ENCODE peak calls at places on chromosomes 6 and 20, in five cellular contexts. E, A, Q, I and C are unnamed samples.

GRCh38 chr6:148509789-148510581 is 167.3 kb downstream of the SASH1 start:
- DNase-seq in E (no peak), A (no peak), Q (peak), I (no peak), C (peak)

GRCh38 chr6:150712502-150713252 is 113.0 kb downstream of the PLEKHG1 start:
- DNase-seq in E (no peak), A (no peak), Q (peak), I (no peak), C (no peak)

GRCh38 chr6:158603261-158604047 is 41.1 kb downstream of the DYNLT1 start:
- DNase-seq in E (no peak), A (no peak), Q (no peak), I (no peak), C (no peak)

GRCh38 chr6:111564482-111564945 is 41.2 kb downstream of the TRAF3IP2 start:
- DNase-seq in E (no peak), A (no peak), Q (peak), I (no peak), C (no peak)

GRCh38 chr6:89133981-89134380 is 11.9 kb upstream of the PM20D2 start:
- DNase-seq in E (no peak), A (no peak), Q (no peak), I (no peak), C (no peak)

GRCh38 chr6:17871169-17871479 is 116.3 kb downstream of the KIF13A start:
- DNase-seq in E (no peak), A (no peak), Q (no peak), I (no peak), C (no peak)

GRCh38 chr6:159716247-159717086 is 10.8 kb upstream of the WTAP start:
- DNase-seq in E (no peak), A (no peak), Q (peak), I (no peak), C (no peak)

GRCh38 chr6:76555090-76555489 is 482.6 kb upstream of the IMPG1 start:
- DNase-seq in E (no peak), A (no peak), Q (no peak), I (no peak), C (no peak)

GRCh38 chr6:8432614-8433013 is 2.7 kb downstream of the SLC35B3 start:
- DNase-seq in E (no peak), A (no peak), Q (peak), I (no peak), C (no peak)

GRCh38 chr20:15317546-15318242 is 980.3 kb upstream of the FLRT3 start:
- DNase-seq in E (no peak), A (no peak), Q (no peak), I (no peak), C (peak)

DNA sequence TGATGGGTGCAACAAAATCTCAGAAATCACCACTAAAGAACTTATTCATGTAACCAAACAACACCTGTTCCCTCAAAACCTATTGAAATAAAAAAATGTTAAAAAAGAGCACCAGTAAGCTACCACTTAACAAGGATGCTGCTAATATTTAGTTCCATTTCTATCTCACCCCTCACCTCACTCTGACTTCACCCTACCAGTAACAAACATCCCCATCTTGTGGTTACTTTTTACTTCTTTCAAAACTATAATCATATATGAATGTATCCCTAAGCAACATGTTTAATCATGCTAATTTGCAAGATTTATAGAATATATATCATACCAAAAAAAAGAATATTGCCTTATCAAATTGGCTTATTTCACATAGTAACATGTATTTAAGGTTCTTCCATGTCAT is 27.4 kb upstream of the SLC24A3 start:
- DNase-seq in E (no peak), A (no peak), Q (no peak), I (no peak), C (no peak)
- TF ChIP-seq CTCF in E (no peak), A (no peak), Q (no peak), I (no peak), C (no peak)

DNA sequence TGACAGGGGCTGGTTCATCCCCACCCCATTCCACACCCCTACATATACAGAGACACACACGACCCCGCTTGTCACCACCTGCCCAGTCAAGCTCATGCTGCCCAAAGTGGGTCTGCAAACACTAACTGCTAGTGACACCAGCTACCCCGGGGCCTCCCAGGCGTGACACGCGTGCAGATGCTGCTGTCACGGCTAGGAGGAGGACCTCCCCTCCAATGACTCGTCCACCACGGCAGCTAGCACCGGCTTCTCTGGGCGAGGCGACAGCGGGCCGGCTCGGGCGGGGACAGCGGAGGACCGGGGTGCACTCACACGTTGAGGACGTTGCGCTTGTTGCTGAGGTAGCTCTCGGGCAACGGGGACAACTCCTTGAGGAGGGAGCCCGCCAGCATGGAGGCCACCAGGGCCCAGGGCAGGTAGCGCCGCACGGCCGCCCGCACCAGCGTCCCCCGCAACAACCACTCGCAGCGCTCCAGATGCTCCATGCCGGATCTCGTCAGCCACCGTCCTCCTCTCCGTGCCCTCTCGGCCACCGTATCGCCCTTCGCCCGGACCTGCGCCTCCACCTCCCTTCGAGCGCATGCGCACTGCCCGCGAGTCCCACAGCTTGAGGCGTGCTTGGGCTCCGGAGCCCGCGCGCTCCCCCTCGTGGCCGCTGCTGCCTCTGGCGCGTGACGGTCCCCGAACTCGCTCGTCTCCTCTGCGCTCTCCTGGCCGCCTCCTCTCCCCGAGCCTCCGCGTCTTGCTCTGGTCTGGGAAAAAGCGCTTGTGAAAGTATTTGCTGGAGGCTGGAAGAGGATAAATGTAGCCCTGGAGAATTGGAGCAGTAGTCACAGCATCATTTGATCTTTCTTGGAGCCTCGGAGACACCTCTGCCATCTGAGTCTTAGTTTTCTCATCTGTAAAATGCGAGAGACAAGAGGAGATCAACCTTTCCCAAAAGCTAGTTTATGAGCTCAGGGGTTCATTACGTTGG is at the start of gene FITM2:
- DNase-seq in E (peak), A (peak), Q (peak), I (peak), C (peak)
- TF ChIP-seq CTCF in E (peak), A (peak), Q (peak), I (peak), C (peak)

GRCh38 chr6:139250296-139251274 is 41.2 kb downstream of the TXLNB start:
- DNase-seq in E (peak), A (peak), Q (peak), I (peak), C (peak)
- TF ChIP-seq CTCF in E (peak), A (peak), Q (peak), I (peak), C (peak)

GRCh38 chr6:140671926-140672325 is 1297.5 kb upstream of the CITED2 start:
- DNase-seq in E (no peak), A (no peak), Q (peak), I (no peak), C (no peak)
- TF ChIP-seq CTCF in E (no peak), A (no peak), Q (peak), I (no peak), C (no peak)

GRCh38 chr6:4020822-4021132 is 58.2 kb downstream of the FAM217A start:
- DNase-seq in E (no peak), A (no peak), Q (no peak), I (no peak), C (no peak)

GRCh38 chr6:4018194-4019111 is 60.5 kb downstream of the FAM217A start:
- DNase-seq in E (peak), A (peak), Q (peak), I (peak), C (peak)

GRCh38 chr6:4023240-4023639 is 55.7 kb downstream of the FAM217A start:
- DNase-seq in E (no peak), A (no peak), Q (no peak), I (no peak), C (no peak)

GRCh38 chr6:4021862-4022715 is 56.8 kb downstream of the FAM217A start:
- DNase-seq in E (no peak), A (no peak), Q (peak), I (no peak), C (no peak)

DNA sequence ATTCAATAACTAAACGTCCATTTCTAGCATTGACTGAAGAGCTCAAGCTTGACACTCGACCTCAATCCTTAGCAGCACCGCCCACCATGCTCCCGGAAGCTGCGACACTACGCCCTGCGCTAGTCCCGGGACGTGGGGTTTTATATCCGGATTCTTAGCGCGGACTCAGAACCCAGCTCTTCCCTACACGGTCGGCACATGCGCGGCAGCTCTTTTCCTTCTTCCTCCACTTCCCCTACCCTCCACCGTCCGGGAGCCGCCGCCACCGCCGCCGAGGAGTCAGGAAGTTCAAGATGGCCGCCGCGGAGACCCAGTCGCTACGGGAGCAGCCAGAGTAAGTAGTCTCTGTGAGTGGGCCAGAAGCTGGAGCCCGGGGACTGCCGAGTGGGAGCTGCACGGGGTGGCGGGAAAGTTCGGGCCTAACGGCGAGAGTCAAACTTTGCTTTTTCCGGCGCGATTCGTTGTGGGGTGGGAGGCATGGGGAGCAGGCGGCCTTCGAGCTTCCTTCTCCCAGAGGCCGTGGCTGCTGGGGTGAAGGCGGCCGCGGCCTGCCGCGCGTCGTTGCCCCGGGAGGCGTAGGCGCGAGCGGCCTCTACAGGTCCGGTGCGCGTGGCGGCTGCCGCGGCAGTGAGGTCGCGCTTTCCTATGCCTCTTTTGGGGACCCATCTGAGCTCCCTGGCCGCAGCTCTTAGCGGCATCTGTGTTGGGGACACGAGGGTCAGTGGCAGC is 57.6 kb downstream of the FAM217A start:
- DNase-seq in E (peak), A (peak), Q (peak), I (peak), C (peak)
- TF ChIP-seq CTCF in E (peak), A (peak), Q (peak), I (peak), C (peak)

GRCh38 chr6:39978240-39978639 is 44.0 kb upstream of the MOCS1 start:
- DNase-seq in E (no peak), A (no peak), Q (no peak), I (no peak), C (no peak)

GRCh38 chr6:39973661-39974060 is 39.4 kb upstream of the MOCS1 start:
- DNase-seq in E (no peak), A (no peak), Q (no peak), I (no peak), C (no peak)
- TF ChIP-seq CTCF in E (no peak), A (no peak), Q (no peak), I (no peak), C (no peak)